ENCODE peak calls at places on chromosomes 6 and 20, in seven cellular contexts. I is glutamatergic neuron, D is ELR, S is substantia nigra, U is foreskin fibroblast, Q is EL, M is lower leg skin. J is an unnamed sample.
A peak's percentile ranks its signal among the peaks of the same experiment; 100 is the strongest.

GRCh38 chr6:168347615-168348014 is 28.0 kb upstream of the DACT2 start:
- DNase-seq in I (no peak), D (no peak), S (no peak), U (no peak), Q (no peak), M (no peak), J (no peak)

GRCh38 chr6:143283887-143284640 is 166.4 kb downstream of the ADAT2 start:
- DNase-seq in I (no peak), D (no peak), S (no peak), U (peak; percentile 32), Q (peak; percentile 11), M (no peak), J (no peak)

GRCh38 chr6:85911067-85911466 is 268.4 kb upstream of the SYNCRIP start:
- DNase-seq in I (no peak), D (no peak), S (no peak), U (no peak), Q (no peak), M (no peak), J (no peak)

GRCh38 chr6:166721576-166721975 is 94.5 kb upstream of the RPS6KA2 start:
- DNase-seq in I (no peak), D (no peak), S (no peak), U (no peak), Q (no peak), M (no peak), J (no peak)

GRCh38 chr20:11965602-11966001 is 47.9 kb downstream of the BTBD3 start:
- DNase-seq in I (no peak), D (peak; percentile 4), S (no peak), U (no peak), Q (no peak), M (no peak), J (no peak)

GRCh38 chr6:84739866-84740208 is 24.6 kb downstream of the TBX18 start:
- DNase-seq in I (no peak), D (peak; percentile 64), S (no peak), U (no peak), Q (peak; percentile 52), M (no peak), J (no peak)

GRCh38 chr20:63191400-63191799 is 24.5 kb downstream of the YTHDF1 start:
- DNase-seq in I (no peak), D (peak; percentile 53), S (no peak), U (no peak), Q (no peak), M (peak; percentile 24), J (no peak)

GRCh38 chr6:157339432-157339831 is 16.1 kb upstream of the TMEM242 start:
- DNase-seq in I (no peak), D (no peak), S (no peak), U (no peak), Q (no peak), M (no peak), J (no peak)

GRCh38 chr6:62479722-62480121 is 193.7 kb upstream of the KHDRBS2 start:
- DNase-seq in I (no peak), D (no peak), S (no peak), U (no peak), Q (no peak), M (no peak), J (no peak)

GRCh38 chr6:4323322-4323721 is 187.9 kb upstream of the ECI2 start:
- DNase-seq in I (no peak), D (no peak), S (no peak), U (no peak), Q (no peak), M (no peak), J (no peak)

GRCh38 chr6:48199502-48199901 is 88.5 kb upstream of the PTCHD4 start:
- DNase-seq in I (no peak), D (no peak), S (no peak), U (no peak), Q (no peak), M (no peak), J (no peak)

GRCh38 chr6:680204-680603 is 12.7 kb downstream of the EXOC2 start:
- DNase-seq in I (no peak), D (no peak), S (no peak), U (no peak), Q (no peak), M (no peak), J (no peak)

GRCh38 chr20:20085071-20085470 is 32.7 kb downstream of the CFAP61 start:
- DNase-seq in I (no peak), D (no peak), S (no peak), U (no peak), Q (no peak), M (peak; percentile 75), J (no peak)

GRCh38 chr6:137039010-137039409 is 5.8 kb downstream of the IL20RA start:
- DNase-seq in I (no peak), D (no peak), S (no peak), U (no peak), Q (no peak), M (no peak), J (no peak)

GRCh38 chr6:78700997-78701396 is 166.4 kb upstream of the IRAK1BP1 start:
- DNase-seq in I (no peak), D (no peak), S (no peak), U (no peak), Q (peak; percentile 7), M (no peak), J (no peak)

GRCh38 chr20:23086056-23086551 is at the start of gene CD93:
- DNase-seq in I (no peak), D (no peak), S (no peak), U (no peak), Q (no peak), M (no peak), J (peak; percentile 23)

GRCh38 chr20:62899633-62900051 is 26.7 kb downstream of the DIDO1 start:
- DNase-seq in I (no peak), D (no peak), S (no peak), U (no peak), Q (no peak), M (no peak), J (no peak)

GRCh38 chr6:98343004-98343403 is 491.4 kb upstream of the POU3F2 start:
- DNase-seq in I (no peak), D (no peak), S (no peak), U (no peak), Q (no peak), M (no peak), J (no peak)

GRCh38 chr6:166672146-166672545 is 45.1 kb upstream of the RPS6KA2 start:
- DNase-seq in I (no peak), D (no peak), S (no peak), U (no peak), Q (no peak), M (no peak), J (no peak)

GRCh38 chr6:122202576-122203137 is 196.8 kb upstream of the HSF2 start:
- DNase-seq in I (no peak), D (no peak), S (no peak), U (no peak), Q (peak; percentile 8), M (no peak), J (no peak)

GRCh38 chr6:33276864-33277662 is at the start of gene B3GALT4:
- DNase-seq in I (peak; percentile 85), D (peak; percentile 89), S (peak; percentile 39), U (peak; percentile 86), Q (peak; percentile 80), M (peak; percentile 69), J (peak; percentile 54)

GRCh38 chr20:37142708-37143107 is 36.4 kb upstream of the RPN2 start:
- DNase-seq in I (no peak), D (peak; percentile 36), S (no peak), U (no peak), Q (peak; percentile 35), M (no peak), J (no peak)

GRCh38 chr20:56781108-56781739 is 152.1 kb downstream of the TFAP2C start:
- DNase-seq in I (no peak), D (no peak), S (no peak), U (no peak), Q (no peak), M (no peak), J (no peak)

GRCh38 chr6:11370191-11371018 is 137.9 kb upstream of the NEDD9 start:
- DNase-seq in I (no peak), D (no peak), S (no peak), U (no peak), Q (no peak), M (no peak), J (no peak)

GRCh38 chr6:37030599-37030998 is 25.1 kb downstream of the FGD2 start:
- DNase-seq in I (no peak), D (no peak), S (no peak), U (no peak), Q (no peak), M (no peak), J (no peak)

GRCh38 chr20:25126204-25126603 is 44.3 kb upstream of the VSX1 start:
- DNase-seq in I (no peak), D (no peak), S (no peak), U (no peak), Q (no peak), M (no peak), J (no peak)

GRCh38 chr6:35603326-35604202 is 85.2 kb downstream of the FKBP5 start:
- DNase-seq in I (no peak), D (peak; percentile 43), S (no peak), U (no peak), Q (peak; percentile 28), M (no peak), J (no peak)

GRCh38 chr6:82419859-82420258 is 56.2 kb downstream of the TPBG start:
- DNase-seq in I (no peak), D (no peak), S (no peak), U (no peak), Q (no peak), M (no peak), J (no peak)

GRCh38 chr20:41172296-41173140 is 35.2 kb downstream of the PLCG1 start:
- DNase-seq in I (no peak), D (no peak), S (no peak), U (peak; percentile 39), Q (no peak), M (no peak), J (no peak)

GRCh38 chr20:1890469-1891262 is 4.5 kb upstream of the SIRPA start:
- DNase-seq in I (no peak), D (no peak), S (peak; percentile 65), U (no peak), Q (no peak), M (no peak), J (peak; percentile 66)

GRCh38 chr6:67759001-67759400 is 876.1 kb upstream of the ADGRB3 start:
- DNase-seq in I (no peak), D (no peak), S (no peak), U (peak; percentile 29), Q (no peak), M (no peak), J (no peak)

J was measured in putamen.